ENCODE peak calls at places on chromosomes 13 and 19, in four cellular contexts. K, R, S and V are unnamed samples.

GRCh38 chr19:13072206-13072898 is 30.3 kb downstream of the LYL1 start:
- DNase-seq in S (no peak), R (no peak), K (no peak), V (no peak)

GRCh38 chr19:7505682-7506384 is 10.1 kb upstream of the ZNF358 start:
- DNase-seq in S (no peak), K (peak), R (no peak), V (no peak)

GRCh38 chr13:112103971-112104872 is 37.3 kb downstream of the SOX1 start:
- DNase-seq in K (no peak), R (no peak), S (no peak), V (no peak)

GRCh38 chr19:11261902-11262839 is at the start of gene DOCK6:
- DNase-seq in S (no peak), K (peak), R (peak), V (no peak)

GRCh38 chr19:19053508-19054314 is 10.1 kb upstream of the SLC25A42 start:
- DNase-seq in K (peak), R (peak), S (peak), V (peak)

GRCh38 chr19:11656535-11656934 is 59.3 kb downstream of the ZNF627 start:
- DNase-seq in S (no peak), K (no peak), R (no peak), V (no peak)

GRCh38 chr19:12550951-12551832 is at the start of gene ZNF564:
- DNase-seq in S (peak), R (peak), K (peak), V (peak)

GRCh38 chr13:29758591-29759114 is 91.8 kb downstream of the UBL3 start:
- DNase-seq in S (peak), R (peak), K (peak), V (no peak)

GRCh38 chr19:11927227-11927626 is 2.3 kb downstream of the ZNF700 start:
- DNase-seq in S (no peak), R (no peak), K (no peak), V (no peak)

GRCh38 chr19:36773223-36773579 is 594 bp upstream of the ZNF850 start:
- DNase-seq in K (no peak), S (no peak), R (no peak), V (no peak)

GRCh38 chr13:41178040-41178439 is 16.3 kb downstream of the KBTBD7 start:
- DNase-seq in S (peak), K (no peak), R (no peak), V (peak)

GRCh38 chr13:45838171-45838745 is 13.3 kb downstream of the SIAH3 start:
- DNase-seq in K (no peak), R (no peak), S (no peak), V (no peak)

GRCh38 chr13:39322836-39323585 is 280.0 kb downstream of the LHFPL6 start:
- DNase-seq in K (no peak), R (no peak), S (no peak), V (no peak)

GRCh38 chr13:45295536-45295935 is 45.4 kb downstream of the TPT1 start:
- DNase-seq in K (no peak), S (peak), R (peak), V (no peak)

GRCh38 chr19:1523412-1524205 is at the start of gene PLK5:
- DNase-seq in R (no peak), K (no peak), S (no peak), V (no peak)
- TF ChIP-seq CTCF in R (peak), K (no peak), S (no peak), V (no peak)

GRCh38 chr19:17725422-17726078 is 6.3 kb downstream of the MAP1S start:
- DNase-seq in K (no peak), R (no peak), S (no peak), V (no peak)
- TF ChIP-seq CTCF in K (peak), R (peak), S (peak), V (peak)

DNA sequence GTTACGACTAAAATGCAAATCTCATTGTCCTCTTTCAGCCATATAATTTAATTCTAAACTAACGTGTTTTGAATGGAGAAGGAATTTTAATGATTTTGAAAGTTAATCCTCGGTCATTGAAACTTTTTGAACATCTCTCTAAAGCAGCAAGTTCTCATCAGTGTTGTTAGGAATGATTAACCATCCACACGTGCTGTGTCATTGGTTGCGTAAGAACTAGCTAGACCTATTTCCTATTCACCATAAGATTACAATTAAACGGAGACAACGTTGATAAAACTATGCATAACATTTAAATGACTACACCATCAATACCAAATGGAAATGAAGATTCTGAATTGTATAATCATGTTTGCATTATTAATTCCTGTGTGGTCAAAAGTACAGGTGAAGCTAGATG is 155.6 kb upstream of the IRS2 start:
- DNase-seq in R (no peak), S (peak), K (no peak), V (peak)
- TF ChIP-seq CTCF in R (no peak), S (no peak), K (no peak), V (no peak)

GRCh38 chr19:4624301-4624700 is 15.0 kb upstream of the TNFAIP8L1 start:
- DNase-seq in R (no peak), K (no peak), S (no peak), V (no peak)

GRCh38 chr19:4619668-4620294 is 19.5 kb upstream of the TNFAIP8L1 start:
- DNase-seq in S (no peak), R (no peak), K (no peak), V (no peak)

GRCh38 chr19:4620675-4621074 is 18.6 kb upstream of the TNFAIP8L1 start:
- DNase-seq in R (no peak), S (no peak), K (no peak), V (no peak)

GRCh38 chr19:4622695-4623421 is 16.5 kb upstream of the TNFAIP8L1 start:
- DNase-seq in K (no peak), R (no peak), S (no peak), V (no peak)

GRCh38 chr19:4624733-4625362 is 14.5 kb upstream of the TNFAIP8L1 start:
- DNase-seq in S (no peak), K (no peak), R (no peak), V (peak)
- TF ChIP-seq CTCF in S (peak), K (no peak), R (no peak), V (peak)

DNA sequence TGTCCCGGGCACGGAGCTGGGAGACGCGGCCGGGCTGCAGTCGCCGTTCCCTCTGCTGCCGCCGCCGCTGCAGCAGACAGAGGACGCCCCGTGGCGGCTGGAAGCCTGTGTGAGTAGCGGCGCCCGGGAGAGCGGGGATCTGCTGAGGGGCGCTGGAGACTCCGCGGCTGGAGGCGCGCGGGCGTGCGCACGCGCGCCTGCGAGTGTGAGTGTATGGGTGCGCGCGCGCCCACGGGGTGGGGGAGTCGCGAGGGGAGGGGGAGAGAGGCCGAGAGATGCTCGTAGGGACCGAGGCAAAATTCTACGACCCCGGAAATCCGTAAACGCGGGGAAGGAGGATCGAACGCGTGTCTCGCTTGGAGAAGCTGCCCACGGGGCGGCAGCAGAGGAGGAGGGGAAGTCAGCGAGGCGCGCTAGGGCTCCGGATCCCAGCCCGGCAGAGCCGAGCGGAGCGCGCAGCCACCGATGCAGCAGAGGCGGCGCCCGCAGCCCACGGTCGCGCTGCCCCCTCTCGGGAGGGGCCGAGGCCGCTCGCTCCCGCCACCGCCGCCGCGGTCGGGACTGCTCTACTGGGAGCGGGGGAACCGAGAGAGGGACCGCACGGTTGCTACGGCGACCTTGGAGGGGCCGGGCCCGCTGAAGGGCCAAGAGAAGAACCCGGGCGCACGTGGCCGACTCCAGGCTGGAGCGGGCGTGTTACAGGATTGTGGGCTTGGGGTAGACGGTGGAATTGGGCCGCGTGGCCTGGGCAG is at the start of gene ENOX1:
- DNase-seq in R (peak), K (peak), S (peak), V (peak)
- TF ChIP-seq CTCF in R (peak), K (no peak), S (peak), V (no peak)

GRCh38 chr13:110965755-110966134 is 50.9 kb upstream of the ANKRD10 start:
- DNase-seq in R (no peak), S (no peak), K (no peak), V (no peak)
- TF ChIP-seq CTCF in R (no peak), S (no peak), K (no peak), V (no peak)

DNA sequence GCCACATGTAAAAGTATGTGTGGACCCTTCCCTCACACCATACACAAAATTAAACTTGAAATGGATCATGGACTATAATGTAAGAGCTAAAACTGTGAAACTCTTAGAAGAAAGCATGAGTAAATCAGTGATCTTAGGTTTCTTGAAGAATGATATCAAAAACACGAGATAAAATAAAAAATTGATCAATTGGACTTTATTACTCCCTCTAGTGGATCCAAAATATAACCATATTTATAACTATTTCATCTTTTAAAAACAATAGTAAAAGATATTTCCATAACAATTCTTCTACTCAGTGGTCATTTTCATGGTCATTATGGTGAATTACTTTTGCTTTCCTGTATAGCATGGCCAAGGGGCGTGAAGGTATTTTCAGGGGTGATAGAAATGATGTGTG is 174.6 kb upstream of the LSM14A start:
- DNase-seq in K (no peak), S (no peak), R (no peak), V (no peak)
- TF ChIP-seq CTCF in K (peak), S (peak), R (peak), V (peak)

GRCh38 chr13:97106323-97106722 is 112.0 kb upstream of the OXGR1 start:
- DNase-seq in K (no peak), R (no peak), S (no peak), V (no peak)
- TF ChIP-seq CTCF in K (no peak), R (no peak), S (no peak), V (no peak)

GRCh38 chr13:33126909-33127607 is 110.8 kb downstream of the KL start:
- DNase-seq in S (peak), K (no peak), R (peak), V (peak)
- TF ChIP-seq CTCF in S (peak), K (no peak), R (peak), V (peak)